ENCODE peak calls at places on chromosome 21, in seven cellular contexts. A is foreskin fibroblast, P is progenitor cell of endocrine pancreas, K is tibial artery, L is nephron progenitor cell, F is MCF 10A, D is activated B cell treated with CpG ODN at 0.5 μM for 24 hours. U is an unnamed sample.

GRCh38 chr21:34129039-34129891 is 55.9 kb downstream of the MRPS6 start:
- DNase-seq in A (peak), P (no peak), K (peak), L (peak), F (peak), D (no peak), U (peak)

GRCh38 chr21:33258475-33258874 is 7.7 kb upstream of the IL10RB start:
- DNase-seq in A (no peak), P (no peak), K (no peak), L (no peak), F (peak), D (no peak), U (no peak)

GRCh38 chr21:36450511-36450910 is 29.4 kb downstream of the CLDN14 start:
- DNase-seq in A (no peak), P (no peak), K (no peak), L (no peak), F (no peak), D (no peak), U (no peak)

GRCh38 chr21:34074283-34075098 is 1.1 kb downstream of the MRPS6 start:
- DNase-seq in A (no peak), P (no peak), K (no peak), L (peak), F (peak), D (no peak), U (no peak)

GRCh38 chr21:36806103-36806502 is 107.2 kb downstream of the SIM2 start:
- DNase-seq in A (peak), P (no peak), K (no peak), L (no peak), F (no peak), D (no peak), U (no peak)

GRCh38 chr21:29209696-29210095 is 79.3 kb downstream of the MAP3K7CL start:
- DNase-seq in A (peak), P (no peak), K (no peak), L (no peak), F (no peak), D (no peak), U (no peak)

GRCh38 chr21:8992731-8993174 is 1528.6 kb upstream of the TPTE start:
- DNase-seq in A (no peak), P (no peak), K (no peak), L (no peak), F (no peak), D (no peak), U (no peak)

GRCh38 chr21:35528109-35529042 is 479.3 kb upstream of the RUNX1 start:
- DNase-seq in A (no peak), P (no peak), K (no peak), L (peak), F (no peak), D (peak), U (no peak)

GRCh38 chr21:36695671-36696389 is 3.1 kb upstream of the SIM2 start:
- DNase-seq in A (no peak), P (no peak), K (no peak), L (no peak), F (no peak), D (no peak), U (no peak)

GRCh38 chr21:29144736-29145353 is 14.4 kb downstream of the MAP3K7CL start:
- DNase-seq in A (peak), P (no peak), K (no peak), L (no peak), F (peak), D (no peak), U (no peak)

GRCh38 chr21:15121655-15122120 is 56.9 kb upstream of the NRIP1 start:
- DNase-seq in A (peak), P (no peak), K (no peak), L (no peak), F (no peak), D (no peak), U (no peak)

GRCh38 chr21:34877485-34878128 is 171.5 kb downstream of the RUNX1 start:
- DNase-seq in A (peak), P (no peak), K (no peak), L (no peak), F (no peak), D (no peak), U (no peak)

GRCh38 chr21:29938968-29939858 is 583 bp downstream of the GRIK1 start:
- DNase-seq in A (peak), P (peak), K (no peak), L (peak), F (no peak), D (no peak), U (no peak)

GRCh38 chr21:39314155-39315027 is 959 bp upstream of the BRWD1 start:
- DNase-seq in A (peak), P (peak), K (peak), L (peak), F (peak), D (no peak), U (no peak)

GRCh38 chr21:39312112-39313041 is 1.1 kb downstream of the BRWD1 start:
- DNase-seq in A (peak), P (peak), K (peak), L (peak), F (peak), D (peak), U (no peak)

GRCh38 chr21:39313042-39313456 is 383 bp downstream of the BRWD1 start:
- DNase-seq in A (peak), P (peak), K (no peak), L (peak), F (no peak), D (no peak), U (no peak)

GRCh38 chr21:39315603-39316002 is 2.2 kb upstream of the BRWD1 start:
- DNase-seq in A (no peak), P (no peak), K (no peak), L (no peak), F (no peak), D (no peak), U (no peak)

GRCh38 chr21:39313457-39314154 is at the start of gene BRWD1:
- DNase-seq in A (peak), P (peak), K (peak), L (peak), F (peak), D (peak), U (no peak)
- TF ChIP-seq CTCF in A (peak), P (peak), K (peak), L (peak), F (no peak), D (no peak), U (peak)

GRCh38 chr21:25507522-25507921 is 99.8 kb downstream of the MRPL39 start:
- DNase-seq in A (peak), P (no peak), K (no peak), L (no peak), F (peak), D (no peak), U (no peak)
- TF ChIP-seq CTCF in A (no peak), P (no peak), K (no peak), L (no peak), F (no peak), D (no peak), U (no peak)

GRCh38 chr21:39527664-39528381 is 76.1 kb downstream of the SH3BGR start:
- DNase-seq in A (no peak), P (no peak), K (no peak), L (peak), F (no peak), D (no peak), U (no peak)

GRCh38 chr21:39525601-39526000 is 73.8 kb downstream of the SH3BGR start:
- DNase-seq in A (no peak), P (no peak), K (no peak), L (no peak), F (no peak), D (no peak), U (no peak)

GRCh38 chr21:39529026-39529425 is 77.3 kb downstream of the SH3BGR start:
- DNase-seq in A (no peak), P (no peak), K (no peak), L (peak), F (no peak), D (no peak), U (no peak)

GRCh38 chr21:39525129-39525528 is 73.4 kb downstream of the SH3BGR start:
- DNase-seq in A (no peak), P (no peak), K (no peak), L (no peak), F (no peak), D (no peak), U (no peak)

DNA sequence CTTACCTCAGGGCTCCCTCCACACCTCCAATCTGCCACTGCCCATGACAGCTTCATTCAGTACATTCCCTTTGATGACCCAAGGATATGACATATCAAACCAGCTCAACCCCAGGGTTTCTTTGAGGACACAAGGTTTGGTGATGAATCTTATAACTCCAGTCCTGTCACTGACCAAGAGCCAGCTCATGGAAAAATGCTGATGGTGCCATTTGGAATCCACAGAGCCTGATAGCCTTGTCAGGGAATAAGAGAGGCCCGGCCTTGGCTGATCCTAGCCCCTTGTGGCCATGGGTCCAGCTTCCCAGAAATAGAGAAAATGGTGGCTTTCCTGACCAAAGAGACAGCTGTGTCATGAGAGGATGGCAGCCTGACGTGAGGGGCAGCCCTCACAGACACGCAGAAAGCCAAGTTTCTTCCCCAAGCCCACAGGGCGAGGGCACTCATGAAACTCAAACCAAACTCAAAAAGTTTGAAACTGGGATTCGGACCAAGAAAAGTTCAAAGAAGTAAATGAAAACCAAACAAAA is 75.4 kb downstream of the SH3BGR start:
- DNase-seq in A (no peak), P (no peak), K (no peak), L (no peak), F (no peak), D (no peak), U (no peak)
- TF ChIP-seq CTCF in A (no peak), P (no peak), K (no peak), L (no peak), F (no peak), D (no peak), U (no peak)

GRCh38 chr21:43979654-43980053 is 32.5 kb upstream of the TRAPPC10 start:
- DNase-seq in A (no peak), P (no peak), K (no peak), L (no peak), F (no peak), D (no peak), U (no peak)
- TF ChIP-seq CTCF in A (no peak), P (no peak), K (no peak), L (no peak), F (no peak), D (no peak), U (peak)

GRCh38 chr21:39086547-39086946 is 96.7 kb downstream of the PSMG1 start:
- DNase-seq in A (no peak), P (no peak), K (no peak), L (no peak), F (no peak), D (no peak), U (no peak)
- TF ChIP-seq CTCF in A (peak), P (no peak), K (no peak), L (no peak), F (no peak), D (no peak), U (no peak)

DNA sequence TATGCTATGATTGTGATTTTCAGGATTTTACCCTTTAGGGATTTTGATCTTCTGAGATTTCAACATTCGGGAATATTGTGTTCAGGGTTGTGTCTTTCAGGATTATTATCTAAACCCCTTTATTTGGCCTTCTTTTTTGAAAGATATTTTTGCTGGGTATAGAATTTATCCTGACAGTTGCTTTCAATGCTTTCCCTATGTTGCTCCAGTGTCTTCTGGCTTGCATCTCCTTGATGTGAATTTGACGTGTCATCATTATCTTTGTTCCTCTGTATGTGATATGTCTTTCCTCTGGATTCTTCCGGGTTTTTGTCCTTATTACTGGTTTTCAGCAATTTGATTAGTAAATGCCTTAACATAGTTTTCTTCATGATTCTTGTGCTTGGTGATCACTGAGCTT is 25.9 kb upstream of the RIPK4 start:
- DNase-seq in A (no peak), P (no peak), K (no peak), L (no peak), F (no peak), D (no peak), U (no peak)
- TF ChIP-seq CTCF in A (no peak), P (no peak), K (no peak), L (no peak), F (no peak), D (no peak), U (no peak)

GRCh38 chr21:42657676-42658319 is 4.4 kb downstream of the PDE9A start:
- DNase-seq in A (no peak), P (no peak), K (no peak), L (no peak), F (no peak), D (no peak), U (no peak)

GRCh38 chr21:42656872-42657271 is 3.5 kb downstream of the PDE9A start:
- DNase-seq in A (no peak), P (no peak), K (no peak), L (no peak), F (no peak), D (no peak), U (no peak)

GRCh38 chr21:42660118-42660470 is 6.7 kb downstream of the PDE9A start:
- DNase-seq in A (no peak), P (no peak), K (no peak), L (no peak), F (no peak), D (no peak), U (no peak)

GRCh38 chr21:42659416-42660117 is 6.1 kb downstream of the PDE9A start:
- DNase-seq in A (no peak), P (no peak), K (no peak), L (no peak), F (no peak), D (no peak), U (no peak)

GRCh38 chr21:42658320-42659105 is 5.1 kb downstream of the PDE9A start:
- DNase-seq in A (no peak), P (no peak), K (no peak), L (no peak), F (no peak), D (no peak), U (no peak)
- TF ChIP-seq CTCF in A (no peak), P (no peak), K (no peak), L (no peak), F (no peak), D (no peak), U (no peak)

GRCh38 chr21:45293214-45293725 is 5.6 kb upstream of the POFUT2 start:
- DNase-seq in A (peak), P (peak), K (peak), L (no peak), F (no peak), D (no peak), U (no peak)
- TF ChIP-seq CTCF in A (no peak), P (no peak), K (no peak), L (no peak), F (no peak), D (no peak), U (no peak)

GRCh38 chr21:39204134-39204533 is 20.9 kb upstream of the PSMG1 start:
- DNase-seq in A (no peak), P (no peak), K (no peak), L (no peak), F (no peak), D (no peak), U (no peak)
- TF ChIP-seq CTCF in A (no peak), P (peak), K (no peak), L (no peak), F (no peak), D (no peak), U (peak)

GRCh38 chr21:31866077-31866511 is 6.7 kb upstream of the HUNK start:
- DNase-seq in A (peak), P (peak), K (peak), L (peak), F (peak), D (peak), U (no peak)
- TF ChIP-seq CTCF in A (peak), P (peak), K (peak), L (peak), F (peak), D (peak), U (peak)

U was measured in AG09309.